ENCODE peak calls at places on chromosomes 11 and 22, in six cellular contexts. Y is ovary, W is H1, J is A549, K is heart left ventricle, F is transverse colon. V is an unnamed sample.

GRCh38 chr22:19800761-19801244 is 40.2 kb downstream of the TBX1 start:
- DNase-seq in Y (no peak), J (no peak), W (no peak), F (no peak), K (no peak), V (peak)

GRCh38 chr11:33689089-33689488 is 11.5 kb downstream of the C11orf91 start:
- DNase-seq in J (no peak), F (no peak), W (no peak), Y (no peak), K (no peak), V (no peak)

GRCh38 chr11:68342459-68343158 is 30.2 kb downstream of the LRP5 start:
- DNase-seq in Y (no peak), W (peak), J (no peak), F (no peak), K (no peak), V (no peak)

GRCh38 chr11:116312560-116313340 is 460.0 kb downstream of the BUD13 start:
- DNase-seq in W (no peak), F (peak), Y (peak), J (no peak), K (peak), V (peak)

GRCh38 chr11:130715085-130715932 is 201.0 kb downstream of the SNX19 start:
- DNase-seq in W (no peak), F (no peak), Y (no peak), J (no peak), K (no peak), V (no peak)

GRCh38 chr11:130785376-130786110 is 130.7 kb downstream of the SNX19 start:
- DNase-seq in Y (no peak), J (no peak), F (no peak), W (no peak), K (no peak), V (no peak)

GRCh38 chr11:57874981-57875380 is 113.4 kb downstream of the CTNND1 start:
- DNase-seq in F (no peak), K (no peak), W (no peak), J (no peak), Y (no peak), V (no peak)

GRCh38 chr11:121482231-121483129 is 29.7 kb upstream of the SORL1-AS1 start:
- DNase-seq in J (no peak), K (no peak), F (peak), W (no peak), Y (no peak), V (no peak)

GRCh38 chr11:8964324-8965320 is at the start of gene TMEM9B:
- DNase-seq in K (peak), W (peak), Y (peak), J (peak), F (peak), V (peak)

GRCh38 chr11:83070878-83071640 is 638 bp downstream of the RAB30 start:
- DNase-seq in F (peak), K (peak), Y (peak), J (peak), W (no peak), V (peak)

GRCh38 chr11:70666336-70666735 is 268.0 kb downstream of the CTTN start:
- DNase-seq in F (no peak), W (no peak), K (no peak), J (no peak), Y (no peak), V (no peak)

GRCh38 chr22:37777122-37777687 is 30.5 kb upstream of the GCAT start:
- DNase-seq in Y (peak), K (peak), F (peak), J (no peak), W (no peak), V (peak)

GRCh38 chr11:40100204-40100603 is 1359.2 kb downstream of the LRRC4C start:
- DNase-seq in W (no peak), Y (no peak), F (no peak), J (no peak), K (no peak), V (no peak)

GRCh38 chr22:50011447-50012200 is 941 bp downstream of the IL17REL start:
- DNase-seq in F (no peak), W (no peak), K (no peak), J (no peak), Y (no peak), V (no peak)

GRCh38 chr11:8833568-8834275 is 77.3 kb upstream of the AKIP1 start:
- DNase-seq in F (no peak), J (no peak), K (no peak), W (no peak), Y (no peak), V (no peak)

GRCh38 chr11:35964846-35965245 is 21.0 kb downstream of the LDLRAD3 start:
- DNase-seq in K (no peak), F (no peak), W (no peak), Y (no peak), J (no peak), V (no peak)

GRCh38 chr11:60951909-60952741 is at the start of gene SLC15A3:
- DNase-seq in J (no peak), K (peak), F (peak), W (no peak), Y (peak), V (peak)

GRCh38 chr11:5596611-5597201 is at the start of gene TRIM6:
- DNase-seq in F (peak), W (no peak), Y (peak), K (peak), J (peak), V (peak)
- TF ChIP-seq POLR2A in F (no peak), W (no peak), Y (no peak), K (no peak), J (peak), V (no peak)

GRCh38 chr11:111975076-111975806 is 38.1 kb downstream of the DIXDC1 start:
- DNase-seq in W (no peak), Y (no peak), K (peak), J (no peak), F (no peak), V (no peak)

GRCh38 chr11:111978028-111978771 is 41.1 kb downstream of the DIXDC1 start:
- DNase-seq in F (peak), W (peak), Y (peak), K (peak), J (no peak), V (no peak)

GRCh38 chr11:111976119-111976518 is 39.0 kb downstream of the DIXDC1 start:
- DNase-seq in F (no peak), Y (no peak), J (no peak), W (no peak), K (no peak), V (no peak)

GRCh38 chr11:111976614-111977140 is 39.5 kb downstream of the DIXDC1 start:
- DNase-seq in Y (peak), K (peak), F (no peak), J (no peak), W (no peak), V (no peak)

GRCh38 chr11:111977141-111978027 is 40.2 kb downstream of the DIXDC1 start:
- DNase-seq in Y (peak), J (no peak), K (peak), F (peak), W (no peak), V (peak)
- TF ChIP-seq POLR2A in Y (no peak), J (no peak), K (no peak), F (no peak), W (no peak), V (no peak)

DNA sequence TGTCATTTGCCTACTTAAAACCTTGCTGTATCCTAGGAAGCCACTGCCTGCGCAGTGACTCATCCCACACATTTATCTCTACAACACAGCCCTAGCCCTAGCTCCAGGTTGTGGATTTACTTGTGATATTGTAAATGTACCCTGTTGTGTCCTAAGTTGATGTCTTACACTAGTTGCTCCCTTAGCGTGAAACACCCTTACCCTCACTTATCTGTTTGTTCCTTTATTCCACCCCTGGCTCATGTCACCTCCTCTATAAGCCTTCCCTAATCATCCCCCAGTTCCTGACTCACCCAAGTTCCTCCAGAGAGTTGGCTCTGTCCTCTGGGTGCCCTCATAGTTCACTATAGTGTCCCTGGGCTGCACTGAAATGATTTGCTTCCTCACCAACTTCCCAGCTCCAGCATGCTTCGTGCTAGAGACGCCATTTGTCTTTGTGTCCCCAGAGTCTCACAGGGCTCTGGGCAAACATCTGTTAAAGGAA is 431.8 kb upstream of the FAT3 start:
- DNase-seq in J (no peak), K (no peak), F (no peak), W (no peak), Y (no peak), V (no peak)
- TF ChIP-seq POLR2A in J (no peak), K (no peak), F (no peak), W (no peak), Y (no peak), V (no peak)

GRCh38 chr11:114137838-114138237 is 78.3 kb downstream of the ZBTB16 start:
- DNase-seq in J (no peak), K (no peak), Y (no peak), F (no peak), W (no peak), V (no peak)

GRCh38 chr11:114134870-114135269 is 75.4 kb downstream of the ZBTB16 start:
- DNase-seq in J (no peak), K (no peak), Y (no peak), F (peak), W (no peak), V (no peak)

GRCh38 chr11:114137054-114137453 is 77.5 kb downstream of the ZBTB16 start:
- DNase-seq in K (no peak), W (no peak), J (no peak), Y (no peak), F (no peak), V (no peak)

GRCh38 chr11:114133548-114134329 is 74.2 kb downstream of the ZBTB16 start:
- DNase-seq in W (no peak), Y (no peak), J (no peak), F (peak), K (no peak), V (no peak)

GRCh38 chr11:114135737-114136151 is 76.2 kb downstream of the ZBTB16 start:
- DNase-seq in Y (no peak), J (no peak), K (no peak), W (peak), F (no peak), V (no peak)
- TF ChIP-seq POLR2A in Y (no peak), J (no peak), K (no peak), W (no peak), F (no peak), V (peak)

GRCh38 chr11:124114942-124115781 is at the start of gene VWA5A:
- DNase-seq in K (peak), J (peak), Y (peak), F (peak), W (peak), V (peak)
- TF ChIP-seq POLR2A in K (no peak), J (no peak), Y (peak), F (peak), W (peak), V (peak)

GRCh38 chr11:110174645-110175310 is 81.6 kb downstream of the ZC3H12C start:
- DNase-seq in J (no peak), F (no peak), W (no peak), K (no peak), Y (no peak), V (no peak)

GRCh38 chr11:110176366-110177056 is 83.3 kb downstream of the ZC3H12C start:
- DNase-seq in J (no peak), W (no peak), Y (no peak), F (no peak), K (no peak), V (no peak)

GRCh38 chr11:110169738-110170137 is 76.5 kb downstream of the ZC3H12C start:
- DNase-seq in J (no peak), F (no peak), K (no peak), Y (no peak), W (no peak), V (no peak)

GRCh38 chr11:110173775-110174644 is 80.8 kb downstream of the ZC3H12C start:
- DNase-seq in W (peak), Y (peak), F (peak), K (peak), J (peak), V (peak)

GRCh38 chr11:110172666-110173065 is 79.5 kb downstream of the ZC3H12C start:
- DNase-seq in W (no peak), Y (no peak), J (no peak), K (no peak), F (no peak), V (no peak)
- TF ChIP-seq POLR2A in W (no peak), Y (no peak), J (no peak), K (no peak), F (no peak), V (no peak)

DNA sequence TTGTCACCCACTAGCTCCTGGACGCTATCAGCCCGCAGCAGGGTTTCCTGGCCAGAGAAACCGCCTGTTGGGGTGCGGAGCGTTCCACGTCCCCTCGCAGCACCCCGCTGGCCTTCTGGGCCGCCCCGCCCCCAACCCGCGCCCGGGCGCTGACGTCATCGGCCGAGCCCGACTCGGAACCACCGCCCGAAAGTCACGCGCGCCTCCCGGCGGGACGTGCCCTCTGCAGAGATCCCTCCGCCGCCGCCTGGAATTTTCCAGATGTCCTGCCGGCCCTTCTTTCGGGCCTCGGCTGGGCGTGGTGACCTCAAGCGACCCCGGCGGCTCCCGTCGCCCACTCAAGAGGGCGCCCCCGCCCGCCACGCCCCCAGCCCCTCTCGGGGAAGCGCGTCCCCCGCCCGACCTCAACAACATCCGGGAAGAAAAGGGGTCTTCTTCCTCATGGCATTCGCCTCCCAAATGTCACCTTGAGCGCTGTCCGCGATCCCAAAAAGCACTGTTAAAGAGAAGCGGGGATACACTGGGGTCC is 430 bp upstream of the NEAT1 start:
- DNase-seq in F (peak), J (no peak), Y (peak), W (peak), K (peak), V (peak)
- TF ChIP-seq POLR2A in F (no peak), J (no peak), Y (peak), W (no peak), K (no peak), V (no peak)

DNA sequence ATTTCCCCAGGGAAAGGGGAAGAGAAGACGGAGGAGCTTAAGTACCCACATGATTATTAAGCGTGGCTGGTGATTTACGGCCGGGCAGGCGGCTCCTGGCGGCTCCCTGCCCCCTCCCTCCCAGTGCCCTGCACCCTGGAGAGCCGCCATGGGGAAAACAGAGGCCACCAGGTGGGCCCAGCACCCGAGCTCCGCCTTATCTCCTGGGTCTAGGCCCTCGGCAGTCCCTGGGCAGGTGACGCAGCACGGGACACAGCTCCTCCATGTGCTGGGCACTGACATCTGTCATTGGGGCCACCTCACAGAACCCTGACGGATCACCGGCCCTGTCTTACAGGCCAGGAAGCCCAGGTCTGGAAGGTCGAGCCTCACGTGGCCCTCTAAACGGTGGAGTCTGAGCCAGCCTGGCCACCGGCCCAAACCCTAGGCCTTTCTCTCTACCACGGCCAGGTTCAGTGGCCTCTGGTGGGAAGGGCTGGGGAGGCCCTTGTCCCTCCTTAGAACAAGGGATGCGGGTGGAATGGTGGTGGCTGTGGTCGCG is 60.2 kb upstream of the PPARA start:
- DNase-seq in W (no peak), J (no peak), K (no peak), F (peak), Y (peak), V (peak)
- TF ChIP-seq POLR2A in W (no peak), J (no peak), K (no peak), F (no peak), Y (no peak), V (no peak)